ENCODE peak calls at places on chromosomes 2 and 18, in five cellular contexts. D is cortex of kidney, W is GM19239, L is NCI-H510A treated with DMSO at 0.1 percent for 48 hours, S is fibroblast of gingiva. O is an unnamed sample.

GRCh38 chr2:238104071-238104511 is 4.0 kb downstream of the ESPNL start:
- DNase-seq in D (no peak), W (no peak), L (no peak), S (no peak), O (no peak)

GRCh38 chr2:204557604-204558003 is 12.3 kb downstream of the PARD3B start:
- DNase-seq in D (no peak), W (no peak), L (no peak), S (no peak), O (no peak)

GRCh38 chr2:24919100-24919976 is 699 bp downstream of the ADCY3 start:
- DNase-seq in D (no peak), W (peak; percentile 71), L (peak; percentile 33), S (no peak), O (peak; percentile 60)

GRCh38 chr2:120963997-120964396 is 228.3 kb downstream of the GLI2 start:
- DNase-seq in D (no peak), W (no peak), L (peak; percentile 81), S (peak; percentile 7), O (peak; percentile 65)

GRCh38 chr18:25826823-25827617 is 263.4 kb downstream of the SS18 start:
- DNase-seq in D (no peak), W (no peak), L (no peak), S (peak; percentile 12), O (no peak)

GRCh38 chr18:49814147-49814499 is 790 bp upstream of the ACAA2 start:
- DNase-seq in D (no peak), W (no peak), L (peak; percentile 48), S (peak; percentile 58), O (peak; percentile 21)

GRCh38 chr2:109475531-109476210 is 138.1 kb downstream of the SEPTIN10 start:
- DNase-seq in D (no peak), W (no peak), L (no peak), S (peak; percentile 82), O (no peak)

GRCh38 chr2:231900486-231900942 is 25.7 kb downstream of the NPPC start:
- DNase-seq in D (no peak), W (peak; percentile 71), L (no peak), S (peak; percentile 47), O (peak; percentile 70)

GRCh38 chr18:32549248-32549842 is 78.7 kb upstream of the GAREM1 start:
- DNase-seq in D (no peak), W (peak; percentile 6), L (peak; percentile 91), S (peak; percentile 14), O (peak; percentile 35)

GRCh38 chr2:66929632-66930385 is 467.3 kb upstream of the ETAA1 start:
- DNase-seq in D (no peak), W (no peak), L (no peak), S (peak; percentile 34), O (peak; percentile 26)

GRCh38 chr2:26754972-26755670 is 9.0 kb upstream of the SLC35F6 start:
- DNase-seq in D (no peak), W (no peak), L (peak; percentile 65), S (no peak), O (no peak)

GRCh38 chr2:188314314-188315054 is 22.8 kb downstream of the GULP1 start:
- DNase-seq in D (no peak), W (no peak), L (no peak), S (no peak), O (no peak)

GRCh38 chr2:240595381-240596079 is 9.0 kb downstream of the CAPN10 start:
- DNase-seq in D (no peak), W (no peak), L (no peak), S (no peak), O (peak; percentile 49)

GRCh38 chr2:150570712-150571111 is 83.2 kb upstream of the RND3 start:
- DNase-seq in D (no peak), W (no peak), L (no peak), S (peak; percentile 66), O (peak; percentile 60)

GRCh38 chr2:199757466-199757865 is 93.5 kb downstream of the FTCDNL1 start:
- DNase-seq in D (no peak), W (no peak), L (peak; percentile 67), S (peak; percentile 79), O (no peak)

GRCh38 chr2:201413143-201413542 is 38.1 kb downstream of the TRAK2 start:
- DNase-seq in D (no peak), W (no peak), L (no peak), S (no peak), O (no peak)

GRCh38 chr2:107374261-107374660 is 452.4 kb upstream of the RGPD4 start:
- DNase-seq in D (no peak), W (no peak), L (no peak), S (no peak), O (no peak)

GRCh38 chr2:100750143-100750542 is 69.8 kb upstream of the NPAS2 start:
- DNase-seq in D (no peak), W (no peak), L (no peak), S (no peak), O (no peak)

GRCh38 chr2:219643084-219643473 is 15.6 kb downstream of the SLC4A3 start:
- DNase-seq in D (no peak), W (no peak), L (no peak), S (no peak), O (no peak)

GRCh38 chr18:44594779-44595467 is 85.8 kb upstream of the SETBP1 start:
- DNase-seq in D (no peak), W (no peak), L (no peak), S (peak; percentile 64), O (no peak)

O was measured in hepatic stellate cell.